ENCODE peak calls at places on chromosomes 5 and 9, in four cellular contexts. F, Z, A and M are unnamed samples.

GRCh38 chr5:176754376-176754942 is 55.9 kb upstream of the UNC5A start:
- DNase-seq in F (no peak), Z (no peak), A (no peak), M (peak; percentile 46)

GRCh38 chr9:133306242-133307194 is 29.5 kb downstream of the SURF6 start:
- DNase-seq in F (no peak), Z (no peak), A (no peak), M (no peak)

GRCh38 chr9:121573717-121574485 is 74.3 kb upstream of the GGTA1 start:
- DNase-seq in F (peak; percentile 72), Z (no peak), A (no peak), M (peak; percentile 25)

GRCh38 chr5:104430977-104431620 is 868.5 kb upstream of the NUDT12 start:
- DNase-seq in F (no peak), Z (no peak), A (no peak), M (peak; percentile 39)

GRCh38 chr5:65707663-65708062 is 14.2 kb downstream of the SGTB start:
- DNase-seq in F (no peak), Z (no peak), A (no peak), M (no peak)

GRCh38 chr5:180208435-180209081 is 453 bp downstream of the RASGEF1C start:
- DNase-seq in F (peak; percentile 77), Z (peak; percentile 11), A (no peak), M (no peak)

GRCh38 chr9:127865645-127866464 is 11.4 kb upstream of the ENG start:
- DNase-seq in F (no peak), Z (no peak), A (no peak), M (no peak)

GRCh38 chr9:97280755-97281330 is 26.6 kb upstream of the CCDC180 start:
- DNase-seq in F (no peak), Z (no peak), A (no peak), M (no peak)

GRCh38 chr9:121026260-121026691 is 23.8 kb downstream of the C5 start:
- DNase-seq in F (no peak), Z (peak; percentile 50), A (peak; percentile 49), M (no peak)

GRCh38 chr5:135081240-135081639 is 47.2 kb upstream of the PITX1 start:
- DNase-seq in F (no peak), Z (no peak), A (no peak), M (no peak)

GRCh38 chr9:71681708-71682268 is 86.5 kb downstream of the CEMIP2 start:
- DNase-seq in F (no peak), Z (peak; percentile 61), A (no peak), M (peak; percentile 58)

GRCh38 chr9:71685394-71685793 is 82.9 kb downstream of the CEMIP2 start:
- DNase-seq in F (no peak), Z (no peak), A (no peak), M (no peak)

GRCh38 chr9:71685988-71686387 is 82.3 kb downstream of the CEMIP2 start:
- DNase-seq in F (peak; percentile 47), Z (no peak), A (no peak), M (no peak)

GRCh38 chr9:71684566-71684965 is 83.7 kb downstream of the CEMIP2 start:
- DNase-seq in F (no peak), Z (no peak), A (no peak), M (no peak)

DNA sequence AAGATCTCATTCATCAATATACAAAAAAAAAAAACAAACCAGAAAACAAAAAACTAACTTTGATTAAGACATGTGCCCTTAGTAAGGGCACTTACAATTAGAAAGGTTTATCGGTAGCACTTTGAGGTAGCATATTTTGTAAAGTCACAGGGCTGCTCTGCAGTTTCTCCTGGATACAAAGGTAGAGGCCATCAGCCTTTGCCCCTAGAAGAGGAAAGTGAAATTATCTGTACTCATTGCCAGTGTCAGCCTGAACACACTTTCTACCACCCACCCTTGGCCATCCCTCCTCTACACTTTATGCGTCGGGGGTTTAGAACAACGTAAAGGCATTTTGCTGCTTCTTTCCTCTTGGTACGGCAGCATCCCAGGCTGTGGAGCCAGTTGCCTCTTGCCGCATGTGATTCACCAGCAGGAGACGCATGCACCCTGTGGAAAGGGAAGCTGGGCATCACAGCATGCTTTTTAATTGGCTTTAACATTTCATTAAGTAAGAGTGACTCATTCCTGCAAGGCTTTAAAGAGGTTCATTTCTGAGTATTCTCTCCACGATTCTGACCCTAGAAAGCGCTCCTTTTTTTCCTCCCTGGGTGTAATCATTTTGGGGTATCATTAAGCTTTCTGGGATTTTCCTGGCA is 84.6 kb downstream of the CEMIP2 start:
- DNase-seq in F (peak; percentile 82), Z (peak; percentile 67), A (no peak), M (peak; percentile 88)
- TF ChIP-seq CTCF in F (peak; percentile 65), Z (peak; percentile 33), A (no peak), M (peak; percentile 87)

GRCh38 chr5:149405550-149406202 is 26.6 kb upstream of the IL17B start:
- DNase-seq in F (peak; percentile 56), Z (no peak), A (no peak), M (no peak)
- H3K4me3 ChIP-seq in F (no peak overlapping the region), Z (no peak overlapping the region), A (peak overlapping the region; percentile 62), M (no peak overlapping the region)

GRCh38 chr5:112685929-112686328 is 51.8 kb upstream of the APC start:
- DNase-seq in F (no peak), Z (peak; percentile 81), A (no peak), M (no peak)

GRCh38 chr5:112685386-112685785 is 52.3 kb upstream of the APC start:
- DNase-seq in F (no peak), Z (no peak), A (no peak), M (no peak)

GRCh38 chr5:112686675-112687074 is 51.0 kb upstream of the APC start:
- DNase-seq in F (no peak), Z (no peak), A (no peak), M (no peak)

GRCh38 chr5:112684121-112684520 is 53.6 kb upstream of the APC start:
- DNase-seq in F (no peak), Z (no peak), A (no peak), M (no peak)

DNA sequence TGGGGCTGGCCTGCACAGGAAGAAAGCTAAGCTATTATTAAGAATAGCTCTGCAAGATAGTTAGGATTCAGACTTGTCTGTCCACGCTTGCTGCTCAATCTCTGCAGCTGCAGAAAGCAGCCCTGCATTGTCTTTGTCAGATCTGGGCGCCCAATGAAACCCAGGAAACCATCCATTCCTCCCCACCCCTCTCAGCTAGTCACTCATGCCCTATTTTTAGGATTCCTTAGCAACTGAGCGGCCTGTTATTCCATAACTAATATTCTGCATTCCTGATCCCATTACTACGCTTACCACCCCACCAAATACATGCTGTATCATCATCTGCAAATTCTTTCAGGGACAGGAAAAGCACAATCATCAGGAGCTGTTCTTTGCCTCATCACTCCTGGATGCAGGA is 52.9 kb upstream of the APC start:
- DNase-seq in F (no peak), Z (peak; percentile 57), A (no peak), M (no peak)
- TF ChIP-seq CTCF in F (no peak), Z (no peak), A (no peak), M (no peak)

DNA sequence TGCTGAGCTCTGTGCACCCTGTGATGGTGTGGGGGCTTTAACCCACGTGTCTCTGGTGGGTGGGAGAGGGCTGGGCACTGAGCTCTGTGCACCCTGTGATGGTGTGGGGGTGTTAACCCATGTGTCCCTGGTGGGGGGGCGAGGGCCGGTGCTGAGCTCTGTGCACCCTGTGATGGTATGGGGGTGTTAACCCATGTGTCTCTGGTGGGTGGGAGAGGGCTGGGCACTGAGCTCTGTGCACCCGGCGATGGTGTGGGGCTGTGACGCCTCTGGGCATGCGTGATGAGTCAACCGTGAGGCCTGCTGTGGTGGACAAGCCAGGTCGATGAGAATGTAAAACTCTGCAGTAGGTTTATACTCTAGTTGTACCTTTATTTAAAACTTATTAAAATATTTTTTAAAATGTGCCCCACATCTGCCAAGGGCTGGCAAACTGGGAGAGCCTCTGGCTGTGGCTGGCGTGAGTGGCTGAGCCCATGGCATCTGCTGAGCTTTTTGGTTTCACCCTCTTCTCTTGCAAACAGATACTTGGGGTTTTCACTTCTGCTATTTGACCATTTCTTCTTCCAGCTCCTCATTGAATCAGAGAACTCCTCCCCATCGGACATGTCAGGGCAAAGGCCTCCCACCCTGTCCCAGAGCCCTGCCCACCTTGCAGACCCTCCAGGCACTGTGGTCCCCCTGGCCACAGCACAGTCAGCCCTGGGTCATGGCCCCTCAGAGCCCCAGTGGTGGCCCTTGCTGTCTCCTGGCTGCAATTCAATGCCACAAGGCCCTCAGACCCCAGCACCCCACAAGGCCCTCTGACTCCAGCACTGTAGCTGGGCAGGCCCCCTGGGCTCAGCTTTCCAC is 18.5 kb upstream of the EXOC3 start:
- DNase-seq in F (peak; percentile 22), Z (no peak), A (no peak), M (no peak)
- H3K4me3 ChIP-seq in F (no peak overlapping the region), Z (no peak overlapping the region), A (no peak overlapping the region), M (no peak overlapping the region)

DNA sequence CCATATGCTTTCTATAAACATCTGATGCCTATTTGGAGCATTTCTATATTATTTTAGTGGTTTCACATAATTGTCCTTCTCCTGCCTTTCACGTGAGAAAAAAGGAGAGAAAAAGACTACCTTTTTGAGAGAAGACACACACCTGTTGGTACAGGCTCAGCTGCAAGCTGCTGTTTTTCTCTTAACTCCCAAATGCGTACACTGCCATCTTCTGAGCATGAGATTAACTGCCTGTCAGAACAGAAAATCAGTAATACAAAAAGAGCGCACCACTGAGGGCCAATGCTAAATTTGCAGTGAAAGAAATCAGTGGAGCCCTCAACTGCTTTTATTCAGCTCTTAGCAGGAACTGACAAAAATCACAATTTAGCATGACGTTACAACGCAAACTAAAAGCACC is 54.9 kb downstream of the WDR41 start:
- DNase-seq in F (no peak), Z (no peak), A (peak; percentile 18), M (peak; percentile 17)
- TF ChIP-seq CTCF in F (peak; percentile 53), Z (no peak), A (peak; percentile 61), M (peak; percentile 40)

DNA sequence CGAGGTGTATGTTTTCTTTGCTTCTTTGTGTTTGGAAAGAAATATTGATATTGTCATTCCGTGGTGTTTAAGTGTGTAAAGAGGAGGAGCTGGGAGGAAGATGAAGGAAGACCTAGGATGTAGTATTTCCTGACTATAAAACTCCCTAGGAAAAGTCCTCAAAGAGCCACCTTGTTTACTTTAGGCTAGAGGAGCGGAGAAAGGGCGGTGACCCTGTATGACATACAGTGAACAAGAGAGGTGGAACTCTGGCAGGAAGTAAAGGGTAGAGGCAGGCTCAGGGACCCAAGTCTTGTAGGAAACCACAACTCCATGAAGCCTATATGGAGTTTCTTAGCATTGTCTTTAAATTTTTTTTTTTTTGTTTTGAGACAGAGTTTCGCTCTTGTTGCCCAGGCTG is 303.9 kb downstream of the DOCK8 start:
- DNase-seq in F (no peak), Z (no peak), A (no peak), M (no peak)
- H3K4me3 ChIP-seq in F (no peak overlapping the region), Z (no peak overlapping the region), A (no peak overlapping the region), M (no peak overlapping the region)

GRCh38 chr9:34089311-34089710 is 37.2 kb downstream of the DCAF12 start:
- DNase-seq in F (no peak), Z (no peak), A (no peak), M (no peak)

GRCh38 chr9:34098307-34098706 is 28.2 kb downstream of the DCAF12 start:
- DNase-seq in F (no peak), Z (no peak), A (no peak), M (no peak)

GRCh38 chr9:34096751-34097150 is 29.7 kb downstream of the DCAF12 start:
- DNase-seq in F (no peak), Z (no peak), A (no peak), M (no peak)

GRCh38 chr9:34097865-34098264 is 28.6 kb downstream of the DCAF12 start:
- DNase-seq in F (no peak), Z (no peak), A (no peak), M (no peak)

GRCh38 chr9:34093578-34093977 is 32.9 kb downstream of the DCAF12 start:
- DNase-seq in F (no peak), Z (no peak), A (no peak), M (no peak)
- TF ChIP-seq CTCF in F (no peak), Z (no peak), A (no peak), M (no peak)